ENCODE peak calls at places on chromosomes 11 and 22, in eight cellular contexts. One of them, this sample, is unnamed.

GRCh38 chr11:131685906-131686305 is 315.5 kb downstream of the NTM start:
- DNase-seq in cardiac muscle cell: no peak
- DNase-seq in T-cell: no peak
- DNase-seq in hippocampal formation: no peak
- DNase-seq in HT-29: no peak
- DNase-seq in NCI-H460: no peak
- DNase-seq in DMS153: no peak
- DNase-seq in stimulated activated naive B cell treated with anti-CD40 and anti-IgM and Interleukin-4, amounts not matched to agents 10 μg/mL and 1 μg/mL and 100 μg/mL, for 72 hours: no peak
- DNase-seq in this sample: no peak

GRCh38 chr11:74417379-74417804 is 19.2 kb upstream of the PGM2L1 start:
- DNase-seq in stimulated activated naive B cell treated with anti-CD40 and anti-IgM and Interleukin-4, amounts not matched to agents 10 μg/mL and 1 μg/mL and 100 μg/mL, for 72 hours: no peak
- DNase-seq in hippocampal formation: no peak
- DNase-seq in NCI-H460: no peak
- DNase-seq in T-cell: no peak
- DNase-seq in HT-29: peak
- DNase-seq in DMS153: peak
- DNase-seq in cardiac muscle cell: no peak
- DNase-seq in this sample: peak

GRCh38 chr11:128549256-128549944 is 38.0 kb downstream of the ETS1 start:
- DNase-seq in stimulated activated naive B cell treated with anti-CD40 and anti-IgM and Interleukin-4, amounts not matched to agents 10 μg/mL and 1 μg/mL and 100 μg/mL, for 72 hours: no peak
- DNase-seq in HT-29: no peak
- DNase-seq in NCI-H460: no peak
- DNase-seq in T-cell: no peak
- DNase-seq in cardiac muscle cell: no peak
- DNase-seq in hippocampal formation: no peak
- DNase-seq in DMS153: no peak
- DNase-seq in this sample: no peak

GRCh38 chr11:81000334-81001100 is 1559.7 kb upstream of the TENM4 start:
- DNase-seq in NCI-H460: no peak
- DNase-seq in stimulated activated naive B cell treated with anti-CD40 and anti-IgM and Interleukin-4, amounts not matched to agents 10 μg/mL and 1 μg/mL and 100 μg/mL, for 72 hours: no peak
- DNase-seq in cardiac muscle cell: no peak
- DNase-seq in DMS153: no peak
- DNase-seq in hippocampal formation: no peak
- DNase-seq in HT-29: peak
- DNase-seq in T-cell: no peak
- DNase-seq in this sample: no peak

GRCh38 chr11:122523841-122524531 is 131.5 kb upstream of the UBASH3B start:
- DNase-seq in hippocampal formation: no peak
- DNase-seq in HT-29: no peak
- DNase-seq in T-cell: no peak
- DNase-seq in DMS153: peak
- DNase-seq in stimulated activated naive B cell treated with anti-CD40 and anti-IgM and Interleukin-4, amounts not matched to agents 10 μg/mL and 1 μg/mL and 100 μg/mL, for 72 hours: no peak
- DNase-seq in NCI-H460: no peak
- DNase-seq in cardiac muscle cell: peak
- DNase-seq in this sample: no peak

GRCh38 chr11:2531987-2532703 is 87.3 kb downstream of the KCNQ1 start:
- DNase-seq in cardiac muscle cell: no peak
- DNase-seq in stimulated activated naive B cell treated with anti-CD40 and anti-IgM and Interleukin-4, amounts not matched to agents 10 μg/mL and 1 μg/mL and 100 μg/mL, for 72 hours: no peak
- DNase-seq in NCI-H460: no peak
- DNase-seq in hippocampal formation: no peak
- DNase-seq in HT-29: no peak
- DNase-seq in DMS153: no peak
- DNase-seq in T-cell: no peak
- DNase-seq in this sample: no peak

GRCh38 chr11:58963551-58964075 is 24.3 kb downstream of the GLYATL1 start:
- DNase-seq in hippocampal formation: no peak
- DNase-seq in HT-29: no peak
- DNase-seq in DMS153: no peak
- DNase-seq in stimulated activated naive B cell treated with anti-CD40 and anti-IgM and Interleukin-4, amounts not matched to agents 10 μg/mL and 1 μg/mL and 100 μg/mL, for 72 hours: no peak
- DNase-seq in NCI-H460: no peak
- DNase-seq in T-cell: no peak
- DNase-seq in cardiac muscle cell: peak
- DNase-seq in this sample: peak

GRCh38 chr11:71200761-71201160 is 51.6 kb downstream of the SHANK2 start:
- DNase-seq in T-cell: no peak
- DNase-seq in hippocampal formation: no peak
- DNase-seq in stimulated activated naive B cell treated with anti-CD40 and anti-IgM and Interleukin-4, amounts not matched to agents 10 μg/mL and 1 μg/mL and 100 μg/mL, for 72 hours: peak
- DNase-seq in NCI-H460: no peak
- DNase-seq in cardiac muscle cell: no peak
- DNase-seq in DMS153: no peak
- DNase-seq in HT-29: no peak
- DNase-seq in this sample: no peak

GRCh38 chr11:36453678-36454077 is 56.4 kb downstream of the TRAF6 start:
- DNase-seq in NCI-H460: no peak
- DNase-seq in DMS153: no peak
- DNase-seq in T-cell: no peak
- DNase-seq in HT-29: no peak
- DNase-seq in hippocampal formation: no peak
- DNase-seq in cardiac muscle cell: no peak
- DNase-seq in stimulated activated naive B cell treated with anti-CD40 and anti-IgM and Interleukin-4, amounts not matched to agents 10 μg/mL and 1 μg/mL and 100 μg/mL, for 72 hours: peak
- DNase-seq in this sample: peak

GRCh38 chr11:67055812-67056211 is 835 bp upstream of the RHOD start:
- DNase-seq in hippocampal formation: no peak
- DNase-seq in T-cell: no peak
- DNase-seq in cardiac muscle cell: no peak
- DNase-seq in DMS153: no peak
- DNase-seq in NCI-H460: no peak
- DNase-seq in stimulated activated naive B cell treated with anti-CD40 and anti-IgM and Interleukin-4, amounts not matched to agents 10 μg/mL and 1 μg/mL and 100 μg/mL, for 72 hours: no peak
- DNase-seq in HT-29: peak
- DNase-seq in this sample: peak

GRCh38 chr22:30754971-30755759 is 60.5 kb downstream of the OSBP2 start:
- DNase-seq in NCI-H460: peak
- DNase-seq in hippocampal formation: peak
- DNase-seq in cardiac muscle cell: peak
- DNase-seq in stimulated activated naive B cell treated with anti-CD40 and anti-IgM and Interleukin-4, amounts not matched to agents 10 μg/mL and 1 μg/mL and 100 μg/mL, for 72 hours: peak
- DNase-seq in HT-29: peak
- DNase-seq in DMS153: peak
- DNase-seq in T-cell: peak
- DNase-seq in this sample: peak

GRCh38 chr22:44597616-44598015 is 99.6 kb upstream of the RTL6 start:
- DNase-seq in DMS153: peak
- DNase-seq in T-cell: no peak
- DNase-seq in HT-29: no peak
- DNase-seq in stimulated activated naive B cell treated with anti-CD40 and anti-IgM and Interleukin-4, amounts not matched to agents 10 μg/mL and 1 μg/mL and 100 μg/mL, for 72 hours: no peak
- DNase-seq in hippocampal formation: no peak
- DNase-seq in NCI-H460: no peak
- DNase-seq in cardiac muscle cell: no peak
- DNase-seq in this sample: peak

GRCh38 chr11:1393038-1393710 is 3.4 kb downstream of the BRSK2 start:
- DNase-seq in HT-29: no peak
- DNase-seq in DMS153: no peak
- DNase-seq in T-cell: no peak
- DNase-seq in NCI-H460: no peak
- DNase-seq in stimulated activated naive B cell treated with anti-CD40 and anti-IgM and Interleukin-4, amounts not matched to agents 10 μg/mL and 1 μg/mL and 100 μg/mL, for 72 hours: no peak
- DNase-seq in hippocampal formation: no peak
- DNase-seq in cardiac muscle cell: no peak
- DNase-seq in this sample: no peak

GRCh38 chr11:111225871-111226270 is 19.7 kb upstream of the POU2AF2 start:
- DNase-seq in stimulated activated naive B cell treated with anti-CD40 and anti-IgM and Interleukin-4, amounts not matched to agents 10 μg/mL and 1 μg/mL and 100 μg/mL, for 72 hours: no peak
- DNase-seq in hippocampal formation: no peak
- DNase-seq in HT-29: no peak
- DNase-seq in T-cell: no peak
- DNase-seq in cardiac muscle cell: no peak
- DNase-seq in NCI-H460: no peak
- DNase-seq in DMS153: no peak
- DNase-seq in this sample: no peak

GRCh38 chr22:23197836-23198235 is 17.5 kb downstream of the BCR start:
- DNase-seq in cardiac muscle cell: no peak
- DNase-seq in HT-29: no peak
- DNase-seq in stimulated activated naive B cell treated with anti-CD40 and anti-IgM and Interleukin-4, amounts not matched to agents 10 μg/mL and 1 μg/mL and 100 μg/mL, for 72 hours: no peak
- DNase-seq in DMS153: no peak
- DNase-seq in T-cell: no peak
- DNase-seq in NCI-H460: no peak
- DNase-seq in hippocampal formation: no peak
- DNase-seq in this sample: no peak

GRCh38 chr11:104191124-104191523 is 27.2 kb upstream of the PDGFD start:
- DNase-seq in HT-29: no peak
- DNase-seq in DMS153: no peak
- DNase-seq in NCI-H460: no peak
- DNase-seq in cardiac muscle cell: no peak
- DNase-seq in hippocampal formation: no peak
- DNase-seq in stimulated activated naive B cell treated with anti-CD40 and anti-IgM and Interleukin-4, amounts not matched to agents 10 μg/mL and 1 μg/mL and 100 μg/mL, for 72 hours: no peak
- DNase-seq in T-cell: no peak
- DNase-seq in this sample: peak

GRCh38 chr22:50641696-50642607 is 14.0 kb upstream of the ARSA start:
- DNase-seq in stimulated activated naive B cell treated with anti-CD40 and anti-IgM and Interleukin-4, amounts not matched to agents 10 μg/mL and 1 μg/mL and 100 μg/mL, for 72 hours: no peak
- DNase-seq in NCI-H460: no peak
- DNase-seq in T-cell: no peak
- DNase-seq in DMS153: no peak
- DNase-seq in hippocampal formation: peak
- DNase-seq in HT-29: no peak
- DNase-seq in cardiac muscle cell: peak
- DNase-seq in this sample: no peak

GRCh38 chr11:65362320-65362931 is 7.9 kb downstream of the TIGD3 start:
- DNase-seq in cardiac muscle cell: no peak
- DNase-seq in DMS153: no peak
- DNase-seq in stimulated activated naive B cell treated with anti-CD40 and anti-IgM and Interleukin-4, amounts not matched to agents 10 μg/mL and 1 μg/mL and 100 μg/mL, for 72 hours: no peak
- DNase-seq in hippocampal formation: no peak
- DNase-seq in NCI-H460: no peak
- DNase-seq in T-cell: no peak
- DNase-seq in HT-29: no peak
- DNase-seq in this sample: no peak

GRCh38 chr11:77407613-77408012 is 66.3 kb downstream of the PAK1 start:
- DNase-seq in NCI-H460: no peak
- DNase-seq in cardiac muscle cell: peak
- DNase-seq in DMS153: peak
- DNase-seq in T-cell: no peak
- DNase-seq in HT-29: peak
- DNase-seq in stimulated activated naive B cell treated with anti-CD40 and anti-IgM and Interleukin-4, amounts not matched to agents 10 μg/mL and 1 μg/mL and 100 μg/mL, for 72 hours: no peak
- DNase-seq in hippocampal formation: no peak
- DNase-seq in this sample: peak

GRCh38 chr11:65500262-65501004 is 1.6 kb downstream of the MALAT1 start:
- DNase-seq in T-cell: no peak
- DNase-seq in hippocampal formation: peak
- DNase-seq in HT-29: peak
- DNase-seq in stimulated activated naive B cell treated with anti-CD40 and anti-IgM and Interleukin-4, amounts not matched to agents 10 μg/mL and 1 μg/mL and 100 μg/mL, for 72 hours: no peak
- DNase-seq in cardiac muscle cell: no peak
- DNase-seq in DMS153: no peak
- DNase-seq in NCI-H460: no peak
- DNase-seq in this sample: peak

GRCh38 chr11:66112041-66112491 is 42.0 kb downstream of the PACS1 start:
- DNase-seq in stimulated activated naive B cell treated with anti-CD40 and anti-IgM and Interleukin-4, amounts not matched to agents 10 μg/mL and 1 μg/mL and 100 μg/mL, for 72 hours: no peak
- DNase-seq in HT-29: no peak
- DNase-seq in hippocampal formation: no peak
- DNase-seq in T-cell: no peak
- DNase-seq in DMS153: no peak
- DNase-seq in cardiac muscle cell: no peak
- DNase-seq in NCI-H460: no peak
- DNase-seq in this sample: peak

GRCh38 chr22:32325416-32325801 is 32.3 kb upstream of the RFPL3 start:
- DNase-seq in T-cell: no peak
- DNase-seq in cardiac muscle cell: peak
- DNase-seq in HT-29: no peak
- DNase-seq in stimulated activated naive B cell treated with anti-CD40 and anti-IgM and Interleukin-4, amounts not matched to agents 10 μg/mL and 1 μg/mL and 100 μg/mL, for 72 hours: no peak
- DNase-seq in hippocampal formation: no peak
- DNase-seq in NCI-H460: no peak
- DNase-seq in DMS153: no peak
- DNase-seq in this sample: no peak

This sample was measured in EL.